ENCODE peak calls at places on chromosomes 11 and 22, in five cellular contexts. U, O, L, A and N are unnamed samples. For H3K79me2, the result is how much of the 10 kb centered on the place peaks cover.

GRCh38 chr11:130400793-130401483 is 27.5 kb downstream of the ADAMTS8 start:
- DNase-seq in U (peak), O (no peak), L (peak), A (no peak), N (peak)

GRCh38 chr11:100769165-100769564 is 82.1 kb downstream of the ARHGAP42 start:
- DNase-seq in U (no peak), O (no peak), L (peak), A (no peak), N (no peak)

GRCh38 chr22:40728731-40729189 is 49.5 kb downstream of the MCHR1 start:
- DNase-seq in U (peak), O (no peak), L (peak), A (no peak), N (no peak)

GRCh38 chr22:16967453-16968217 is 40.4 kb downstream of the GAB4 start:
- DNase-seq in U (no peak), O (no peak), L (no peak), A (no peak), N (no peak)

GRCh38 chr22:42645938-42646568 is 3.1 kb downstream of the CYB5R3 start:
- DNase-seq in U (no peak), O (no peak), L (no peak), A (no peak), N (peak)

GRCh38 chr11:48004456-48004855 is 24.1 kb downstream of the PTPRJ start:
- DNase-seq in U (no peak), O (no peak), L (no peak), A (no peak), N (peak)

GRCh38 chr11:61472868-61473267 is 35.7 kb upstream of the LRRC10B start:
- DNase-seq in U (no peak), O (no peak), L (peak), A (no peak), N (peak)

GRCh38 chr22:44939451-44939850 is 70.4 kb downstream of the PHF21B start:
- DNase-seq in U (no peak), O (no peak), L (no peak), A (no peak), N (no peak)

GRCh38 chr11:126115820-126116319 is 53.2 kb upstream of the CDON start:
- DNase-seq in U (no peak), O (peak), L (peak), A (peak), N (peak)

GRCh38 chr22:19082101-19082500 is 40.1 kb downstream of the DGCR2 start:
- DNase-seq in U (no peak), O (no peak), L (no peak), A (no peak), N (no peak)

GRCh38 chr22:19086417-19086816 is 35.8 kb downstream of the DGCR2 start:
- DNase-seq in U (no peak), O (no peak), L (no peak), A (no peak), N (no peak)

GRCh38 chr22:19086944-19087343 is 35.3 kb downstream of the DGCR2 start:
- DNase-seq in U (peak), O (no peak), L (peak), A (peak), N (peak)

GRCh38 chr22:19082793-19083192 is 39.4 kb downstream of the DGCR2 start:
- DNase-seq in U (no peak), O (no peak), L (no peak), A (no peak), N (no peak)

GRCh38 chr22:19085233-19086043 is 36.8 kb downstream of the DGCR2 start:
- DNase-seq in U (peak), O (peak), L (peak), A (peak), N (peak)
- H3K4me2 ChIP-seq in U (no peak), O (no peak), L (no peak), A (no peak), N (no peak)

GRCh38 chr11:59833602-59834001 is 11.7 kb downstream of the CBLIF start:
- DNase-seq in U (no peak), O (no peak), L (no peak), A (no peak), N (no peak)
- H3K79me2 ChIP-seq in U (under half), O (under half), L (under half), A (under half), N (under half)

GRCh38 chr11:62709262-62710000 is 2.0 kb downstream of the GNG3 start:
- DNase-seq in U (peak), O (peak), L (peak), A (no peak), N (peak)

GRCh38 chr11:62712413-62712812 is 4.9 kb downstream of the GNG3 start:
- DNase-seq in U (no peak), O (no peak), L (no peak), A (no peak), N (no peak)

GRCh38 chr11:62708423-62709261 is 1.2 kb downstream of the GNG3 start:
- DNase-seq in U (peak), O (no peak), L (no peak), A (no peak), N (no peak)

GRCh38 chr11:62707277-62707771 is at the start of the genes BSCL2 and GNG3:
- DNase-seq in U (no peak), O (peak), L (peak), A (no peak), N (no peak)

GRCh38 chr11:62710001-62710345 is 2.5 kb downstream of the GNG3 start:
- DNase-seq in U (no peak), O (no peak), L (no peak), A (no peak), N (peak)
- TF ChIP-seq EZH2 in U (no peak), O (no peak), L (no peak), A (no peak), N (no peak)

GRCh38 chr11:65611758-65612603 is 2.0 kb downstream of the MAP3K11 start:
- DNase-seq in U (no peak), O (no peak), L (peak), A (no peak), N (peak)
- H3K4me2 ChIP-seq in U (peak), O (peak), L (peak), A (peak), N (peak)

DNA sequence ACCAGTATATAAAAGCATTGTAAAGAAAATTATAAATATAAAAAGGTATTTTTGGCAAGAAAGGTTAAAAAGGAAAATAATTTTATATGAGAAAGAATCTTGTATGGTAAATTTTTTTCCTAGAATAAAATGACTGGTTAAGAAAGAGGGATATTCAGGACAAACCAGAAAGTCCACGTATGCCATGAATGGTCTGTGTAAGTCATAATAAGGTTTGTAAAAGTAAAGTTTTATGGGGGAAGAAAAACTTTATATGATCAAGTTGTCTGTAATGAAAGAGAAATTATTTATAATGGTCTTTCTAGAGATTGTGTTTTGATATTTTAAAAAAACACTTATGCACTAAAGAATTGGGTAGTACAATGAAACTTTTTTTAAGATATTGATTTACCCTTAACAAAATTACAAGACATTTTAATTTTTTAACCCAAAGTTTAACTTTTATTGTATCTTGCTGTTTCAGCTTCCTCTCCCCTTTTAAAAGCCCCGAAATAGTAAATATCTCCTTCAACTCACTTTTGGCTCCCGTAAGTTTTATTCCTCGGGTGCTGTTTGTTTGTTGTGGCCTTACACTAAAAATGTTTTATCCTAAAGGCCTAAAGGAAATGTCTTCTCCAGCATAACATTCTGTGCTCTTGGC is 47.7 kb downstream of the AMOTL1 start:
- DNase-seq in U (peak), O (no peak), L (no peak), A (peak), N (no peak)
- H3K79me2 ChIP-seq in U (half or more), O (under half), L (under half), A (under half), N (half or more)

DNA sequence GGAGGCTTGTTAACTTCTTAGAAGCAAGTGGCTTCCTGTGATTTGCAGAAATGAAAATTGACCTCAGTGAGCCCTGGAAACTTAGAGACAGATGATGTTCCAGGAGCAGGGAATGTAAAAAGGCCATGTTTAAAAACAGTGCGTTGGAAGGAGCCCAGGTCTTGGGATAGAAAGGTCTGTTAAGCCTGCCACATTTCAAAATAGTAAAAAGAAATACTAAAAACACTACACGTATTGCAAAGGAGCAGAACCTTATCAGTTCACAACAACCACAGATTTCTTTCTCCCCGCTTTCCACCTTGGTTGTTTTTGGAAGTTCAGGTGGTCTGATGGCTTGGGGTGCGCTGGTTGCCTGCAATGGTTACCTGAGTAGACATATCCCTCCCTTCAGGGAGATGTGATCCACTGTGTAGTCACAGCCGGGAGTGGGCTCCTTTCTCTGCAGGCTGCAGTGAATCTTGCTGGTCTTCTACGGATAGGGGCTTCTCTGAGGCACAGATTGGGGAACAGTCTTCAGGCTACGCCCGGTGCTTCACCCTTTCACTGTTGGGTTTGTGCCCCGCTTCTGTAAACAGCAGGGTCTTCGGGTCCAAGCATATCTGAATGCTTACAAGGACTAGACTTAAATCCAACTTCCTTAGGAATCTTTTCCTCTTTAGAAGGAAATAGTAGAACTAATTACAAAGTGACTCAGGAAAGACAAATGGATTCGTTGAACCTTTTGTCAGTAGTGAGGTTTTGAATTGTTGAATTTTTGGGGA is 1.9 kb downstream of the TEAD1 start:
- DNase-seq in U (no peak), O (no peak), L (peak), A (peak), N (peak)
- TF ChIP-seq EZH2 in U (no peak), O (no peak), L (no peak), A (no peak), N (no peak)

GRCh38 chr22:24422078-24422665 is 5.2 kb upstream of the ADORA2A start:
- DNase-seq in U (no peak), O (no peak), L (no peak), A (no peak), N (no peak)

GRCh38 chr22:24420072-24420976 is 7.1 kb upstream of the ADORA2A start:
- DNase-seq in U (no peak), O (no peak), L (no peak), A (no peak), N (no peak)

GRCh38 chr22:24419480-24419860 is 7.9 kb upstream of the ADORA2A start:
- DNase-seq in U (no peak), O (no peak), L (no peak), A (no peak), N (no peak)

GRCh38 chr22:24421428-24421931 is 5.9 kb upstream of the ADORA2A start:
- DNase-seq in U (no peak), O (peak), L (no peak), A (peak), N (no peak)

GRCh38 chr22:24420977-24421343 is 6.4 kb upstream of the ADORA2A start:
- DNase-seq in U (no peak), O (no peak), L (no peak), A (no peak), N (no peak)
- H3K4me2 ChIP-seq in U (no peak), O (no peak), L (no peak), A (no peak), N (no peak)

DNA sequence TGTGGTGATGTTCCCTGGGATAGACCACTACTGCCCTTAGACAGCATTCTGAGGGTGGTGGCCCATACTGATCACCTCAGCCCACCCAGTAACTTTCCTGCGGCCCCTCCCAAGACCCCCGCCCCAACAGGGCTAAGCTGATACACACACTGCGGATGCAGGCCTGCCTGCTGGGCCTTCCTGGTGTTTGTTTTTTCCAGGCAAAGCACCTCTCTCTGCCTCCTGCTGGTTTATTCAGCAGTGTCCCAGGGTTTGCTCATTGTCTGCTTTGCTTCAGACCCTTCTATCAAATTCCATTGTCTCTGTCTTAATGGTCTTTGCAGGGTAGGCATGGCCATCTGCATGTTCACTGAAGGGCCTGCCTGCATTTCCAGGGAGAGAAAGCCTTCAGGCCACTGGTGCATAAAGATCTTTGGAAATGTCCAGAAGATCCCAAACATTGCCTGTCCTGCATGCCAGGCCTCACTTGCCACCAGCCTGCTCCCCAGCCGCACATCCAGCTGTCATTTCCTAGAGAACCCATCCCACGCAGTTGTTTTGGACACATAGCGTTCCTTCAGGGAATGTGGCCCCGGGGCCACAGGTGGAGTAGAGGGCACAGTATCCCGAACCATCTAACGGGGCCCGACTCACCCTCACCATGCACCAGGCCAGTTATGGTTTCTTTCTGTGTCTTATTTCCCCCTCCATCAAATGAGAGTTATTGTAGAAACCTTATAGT is 50.2 kb downstream of the BCR start:
- DNase-seq in U (no peak), O (peak), L (no peak), A (no peak), N (no peak)
- H3K79me2 ChIP-seq in U (half or more), O (half or more), L (under half), A (half or more), N (half or more)

DNA sequence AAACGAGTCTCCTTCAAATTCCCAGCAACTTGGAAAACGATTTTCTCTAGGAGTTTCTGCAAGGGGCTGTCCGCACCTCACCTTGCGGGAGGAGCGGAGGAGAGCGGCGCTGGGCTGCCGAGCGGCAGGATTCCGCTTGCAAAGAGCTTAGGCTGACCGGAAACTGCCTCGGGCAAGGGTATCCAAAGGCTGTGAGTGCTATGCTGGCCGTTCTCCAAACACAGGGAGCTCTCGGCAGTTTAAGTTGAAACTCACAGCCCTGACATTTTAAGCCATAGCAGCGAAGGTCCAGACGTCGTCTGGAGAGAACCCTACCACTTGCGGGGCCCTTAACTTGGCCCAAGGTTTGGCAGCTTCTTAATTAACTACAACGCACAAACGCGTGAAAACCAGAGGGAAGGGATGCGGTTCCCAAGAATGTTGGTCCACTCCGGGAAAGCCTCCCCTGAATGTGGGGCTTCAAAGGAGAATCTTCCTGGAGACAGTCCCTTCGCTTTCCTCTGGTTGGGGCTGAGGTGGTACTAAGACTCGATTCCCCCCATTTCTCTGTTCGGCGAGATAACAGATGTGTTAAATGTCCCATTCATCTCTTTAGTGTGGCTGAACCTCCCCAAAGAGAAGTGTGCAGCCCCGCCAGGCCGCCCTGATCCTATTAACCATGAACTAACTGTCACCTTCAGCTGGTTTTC is 1.1 kb upstream of the DBX1 start:
- DNase-seq in U (no peak), O (no peak), L (peak), A (no peak), N (no peak)
- TF ChIP-seq EZH2 in U (peak), O (no peak), L (peak), A (no peak), N (peak)

GRCh38 chr11:131841028-131841427 is 470.6 kb downstream of the NTM start:
- DNase-seq in U (no peak), O (no peak), L (no peak), A (no peak), N (no peak)
- H3K4me2 ChIP-seq in U (no peak), O (no peak), L (no peak), A (no peak), N (no peak)